ENCODE peak calls at places on chromosomes 4 and X, in four cellular contexts. I is astrocyte of the spinal cord, D is pancreas, Z is stomach. U is an unnamed sample.
A peak's percentile ranks its signal among the peaks of the same experiment; 100 is the strongest.

GRCh38 chrX:155009994-155010472 is 12.5 kb downstream of the F8 start:
- DNase-seq in D (no peak), Z (no peak), I (no peak), U (no peak)

GRCh38 chr4:125115941-125116340 is 198.8 kb upstream of the FAT4 start:
- DNase-seq in I (peak; percentile 65), D (no peak), Z (no peak), U (peak; percentile 9)

GRCh38 chrX:45421806-45422205 is 221.1 kb upstream of the DIPK2B start:
- DNase-seq in Z (no peak), D (no peak), I (no peak), U (no peak)

GRCh38 chrX:21717802-21718201 is 40.1 kb downstream of the SMPX start:
- DNase-seq in D (no peak), Z (no peak), I (no peak), U (no peak)

GRCh38 chr4:30068234-30068633 is 651.9 kb upstream of the PCDH7 start:
- DNase-seq in I (no peak), D (no peak), Z (no peak), U (no peak)

GRCh38 chr4:133464311-133464710 is 315.2 kb downstream of the PCDH10 start:
- DNase-seq in I (no peak), D (no peak), Z (no peak), U (no peak)

GRCh38 chr4:184312126-184312525 is 94.5 kb upstream of the ENPP6 start:
- DNase-seq in Z (no peak), I (no peak), D (no peak), U (no peak)

GRCh38 chr4:8917321-8917811 is 45.7 kb upstream of the HMX1 start:
- DNase-seq in D (peak; percentile 5), I (no peak), Z (peak; percentile 23), U (no peak)

GRCh38 chrX:22950278-22951266 is 49.2 kb upstream of the DDX53 start:
- DNase-seq in Z (no peak), I (peak; percentile 81), D (peak; percentile 25), U (peak; percentile 85)

GRCh38 chr4:159308571-159309340 is 205.9 kb downstream of the RAPGEF2 start:
- DNase-seq in I (peak; percentile 69), D (no peak), Z (no peak), U (no peak)

GRCh38 chr4:68124262-68124661 is 5.4 kb downstream of the TMPRSS11F start:
- DNase-seq in D (no peak), I (no peak), Z (no peak), U (no peak)

GRCh38 chr4:1011022-1011694 is at the start of gene FGFRL1:
- DNase-seq in Z (peak; percentile 96), D (peak; percentile 94), I (peak; percentile 91), U (peak; percentile 55)

GRCh38 chr4:1012031-1012739 is 759 bp downstream of the FGFRL1 start:
- DNase-seq in I (peak; percentile 69), D (peak; percentile 63), Z (peak; percentile 78), U (peak; percentile 33)

GRCh38 chr4:1008840-1009646 is 2.4 kb upstream of the FGFRL1 start:
- DNase-seq in Z (peak; percentile 49), D (peak; percentile 67), I (no peak), U (no peak)

GRCh38 chr4:1010522-1011021 is 854 bp upstream of the FGFRL1 start:
- DNase-seq in I (peak; percentile 64), Z (peak; percentile 63), D (peak; percentile 68), U (no peak)

DNA sequence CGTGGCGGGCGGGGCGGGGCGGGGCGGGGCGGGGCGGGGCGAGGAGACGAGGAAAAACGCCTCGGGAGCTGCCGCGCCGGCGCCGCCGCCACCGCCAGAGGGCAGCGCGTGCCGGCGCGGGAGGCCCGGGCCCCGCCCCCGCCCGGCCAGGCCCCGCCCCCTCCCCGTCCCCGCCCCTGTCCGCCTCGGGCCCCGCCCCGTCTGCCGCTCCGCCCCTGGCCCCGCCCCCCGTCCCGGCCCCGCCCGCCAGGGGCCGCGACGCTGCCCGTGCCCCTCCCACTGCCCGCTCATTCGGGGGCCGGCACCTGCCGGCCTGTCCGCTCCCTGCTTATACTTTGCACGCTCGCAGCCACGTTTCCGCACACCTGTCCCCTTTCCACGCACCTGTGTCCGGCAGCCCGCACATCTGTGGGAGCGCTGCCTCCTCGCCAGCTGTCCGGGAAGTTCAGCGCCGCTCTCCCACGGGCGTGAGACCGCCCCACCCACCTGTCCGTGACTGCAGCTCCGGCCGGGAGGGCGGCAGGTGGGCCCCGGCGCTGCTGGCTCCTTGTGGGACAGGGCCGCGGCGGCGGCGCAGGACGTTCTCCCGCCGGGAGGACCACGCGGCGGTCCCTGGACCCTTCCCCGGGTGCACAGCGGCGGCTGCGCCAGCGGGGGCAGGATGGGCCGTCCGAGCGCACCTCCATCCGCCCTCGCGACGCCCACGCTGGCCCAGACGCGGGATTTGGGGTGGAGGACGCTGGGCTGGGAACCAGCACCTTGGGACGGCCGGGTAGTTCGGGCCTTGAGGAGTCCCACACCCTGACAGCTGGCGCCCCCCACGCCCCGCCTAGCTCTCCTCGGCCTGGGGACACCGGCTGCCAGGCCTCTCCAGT is 1.5 kb upstream of the FGFRL1 start:
- DNase-seq in D (peak; percentile 80), I (peak; percentile 32), Z (peak; percentile 79), U (no peak)
- TF ChIP-seq CTCF in D (no peak), I (peak; percentile 27), Z (no peak), U (peak; percentile 13)

GRCh38 chrX:105191878-105192277 is 28.6 kb downstream of the TEX13A start:
- DNase-seq in I (peak; percentile 5), Z (no peak), D (peak; percentile 18), U (peak; percentile 1)
- TF ChIP-seq CTCF in I (peak; percentile 67), Z (no peak), D (no peak), U (peak; percentile 69)

GRCh38 chr4:43782391-43782790 is 666.2 kb downstream of the KCTD8 start:
- DNase-seq in Z (no peak), I (no peak), D (no peak), U (no peak)
- TF ChIP-seq CTCF in Z (no peak), I (no peak), D (no peak), U (no peak)

DNA sequence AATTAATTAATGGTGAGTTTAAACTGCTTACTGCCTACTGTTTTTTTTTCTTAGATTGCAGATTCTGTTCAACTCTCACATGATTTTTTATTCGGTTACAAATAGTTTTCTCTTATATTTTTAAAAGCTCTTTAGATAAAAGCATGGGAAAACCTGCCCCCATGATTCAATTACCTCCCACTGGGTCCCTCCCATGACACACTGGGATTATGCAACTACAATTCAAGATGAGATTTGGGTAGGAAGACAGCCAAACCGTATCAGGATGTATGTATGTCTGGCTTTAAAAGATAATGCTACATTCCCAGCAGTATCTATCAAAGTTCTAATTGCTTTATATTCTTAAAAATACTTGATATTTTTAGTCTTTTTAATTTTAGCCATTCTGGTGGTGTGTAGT is 131.5 kb downstream of the JADE1 start:
- DNase-seq in I (peak; percentile 6), Z (no peak), D (no peak), U (peak; percentile 9)
- TF ChIP-seq CTCF in I (no peak), Z (no peak), D (no peak), U (no peak)

DNA sequence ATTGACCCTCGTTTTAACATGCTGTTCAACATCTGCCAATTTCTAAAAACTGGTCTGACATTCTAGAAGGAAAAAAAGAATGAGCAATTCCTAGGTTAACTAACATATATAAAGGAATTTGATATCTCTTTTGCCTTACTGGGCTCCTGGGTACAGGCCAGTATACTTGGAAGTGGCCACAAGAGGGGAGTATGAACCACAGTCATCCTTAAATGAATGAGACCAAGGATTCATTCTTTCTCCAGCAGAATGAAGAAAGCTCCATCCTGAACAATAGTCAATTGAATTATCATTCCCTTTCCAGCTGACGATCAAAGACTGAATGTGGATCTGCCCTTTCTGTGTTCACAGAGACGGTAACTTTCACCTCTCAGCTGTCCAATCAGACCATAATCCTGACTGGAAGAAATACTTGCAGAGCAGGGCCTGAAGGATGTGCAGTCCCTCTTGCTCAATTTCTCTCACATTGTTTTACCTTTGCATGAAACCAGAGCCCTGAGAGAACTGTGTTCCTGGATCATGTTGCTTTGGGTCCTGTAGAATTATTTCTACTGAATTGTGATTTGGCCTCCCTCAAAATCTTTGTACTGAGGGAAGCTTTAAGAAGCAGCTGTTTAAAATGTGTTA is 14.8 kb upstream of the SPARCL1 start:
- DNase-seq in I (peak; percentile 65), D (no peak), Z (no peak), U (peak; percentile 55)
- TF ChIP-seq CTCF in I (peak; percentile 75), D (no peak), Z (no peak), U (peak; percentile 72)

GRCh38 chr4:102575369-102576129 is 74.4 kb downstream of the NFKB1 start:
- DNase-seq in D (no peak), Z (no peak), I (peak; percentile 29), U (peak; percentile 47)

GRCh38 chr4:102578270-102578669 is 77.1 kb downstream of the NFKB1 start:
- DNase-seq in D (no peak), I (no peak), Z (no peak), U (no peak)

GRCh38 chr4:102579794-102580462 is 78.8 kb downstream of the NFKB1 start:
- DNase-seq in Z (no peak), D (no peak), I (no peak), U (no peak)

GRCh38 chr4:102580463-102580842 is 79.3 kb downstream of the NFKB1 start:
- DNase-seq in Z (no peak), I (no peak), D (no peak), U (no peak)

DNA sequence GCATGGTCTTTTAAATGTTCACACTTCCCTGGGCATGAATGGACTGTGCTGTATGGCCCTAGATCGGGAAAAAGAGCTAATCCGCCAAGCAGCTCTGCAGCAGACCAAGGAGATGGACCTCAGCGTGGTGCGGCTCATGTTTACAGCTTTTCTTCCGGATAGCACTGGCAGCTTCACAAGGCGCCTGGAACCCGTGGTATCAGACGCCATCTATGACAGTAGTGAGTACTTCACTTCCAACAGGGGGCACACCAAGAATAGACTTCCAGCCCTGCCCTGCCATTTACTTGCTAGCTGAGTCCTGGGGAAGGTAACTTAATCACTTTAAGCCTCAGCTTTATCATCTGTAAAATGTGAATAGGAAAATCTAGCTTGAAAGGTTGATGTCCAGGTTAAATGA is 77.7 kb downstream of the NFKB1 start:
- DNase-seq in D (no peak), Z (no peak), I (peak; percentile 14), U (no peak)
- TF ChIP-seq CTCF in D (no peak), Z (no peak), I (no peak), U (no peak)

U was measured in astrocyte of the cerebellum.